ENCODE peak calls at places on chromosomes 11 and 22, in six cellular contexts. One of them, this sample, is unnamed.

GRCh38 chr11:133570376-133570775 is 38.1 kb upstream of the OPCML start:
- DNase-seq in AG10803: no peak
- DNase-seq in kidney: no peak
- DNase-seq in glutamatergic neuron: no peak
- DNase-seq in CD8-positive, alpha-beta T cell: no peak
- DNase-seq in fibroblast of lung: peak; percentile 0
- DNase-seq in this sample: no peak

GRCh38 chr11:877565-877964 is 33.0 kb downstream of the CHID1 start:
- DNase-seq in AG10803: no peak
- DNase-seq in kidney: no peak
- DNase-seq in glutamatergic neuron: no peak
- DNase-seq in CD8-positive, alpha-beta T cell: no peak
- DNase-seq in fibroblast of lung: no peak
- DNase-seq in this sample: no peak

GRCh38 chr11:7927635-7928034 is 3.4 kb downstream of the OR10A6 start:
- DNase-seq in AG10803: no peak
- DNase-seq in kidney: no peak
- DNase-seq in glutamatergic neuron: no peak
- DNase-seq in CD8-positive, alpha-beta T cell: no peak
- DNase-seq in fibroblast of lung: no peak
- DNase-seq in this sample: no peak

GRCh38 chr11:81840375-81840774 is 893.3 kb downstream of the FAM181B start:
- DNase-seq in AG10803: no peak
- DNase-seq in kidney: no peak
- DNase-seq in glutamatergic neuron: no peak
- DNase-seq in CD8-positive, alpha-beta T cell: no peak
- DNase-seq in fibroblast of lung: no peak
- DNase-seq in this sample: no peak

GRCh38 chr11:75429902-75430691 is 2.9 kb downstream of the KLHL35 start:
- DNase-seq in AG10803: peak; percentile 69
- DNase-seq in kidney: peak; percentile 85
- DNase-seq in glutamatergic neuron: peak; percentile 68
- DNase-seq in CD8-positive, alpha-beta T cell: peak; percentile 39
- DNase-seq in fibroblast of lung: peak; percentile 78
- DNase-seq in this sample: peak; percentile 89

GRCh38 chr11:1359556-1359955 is 30.2 kb upstream of the BRSK2 start:
- DNase-seq in AG10803: no peak
- DNase-seq in kidney: no peak
- DNase-seq in glutamatergic neuron: no peak
- DNase-seq in CD8-positive, alpha-beta T cell: no peak
- DNase-seq in fibroblast of lung: no peak
- DNase-seq in this sample: no peak

GRCh38 chr11:113553905-113554304 is 78.7 kb upstream of the DRD2 start:
- DNase-seq in AG10803: no peak
- DNase-seq in kidney: no peak
- DNase-seq in glutamatergic neuron: peak; percentile 63
- DNase-seq in CD8-positive, alpha-beta T cell: no peak
- DNase-seq in fibroblast of lung: peak; percentile 18
- DNase-seq in this sample: no peak

GRCh38 chr11:71158936-71159335 is 93.4 kb downstream of the SHANK2 start:
- DNase-seq in AG10803: no peak
- DNase-seq in kidney: no peak
- DNase-seq in glutamatergic neuron: no peak
- DNase-seq in CD8-positive, alpha-beta T cell: no peak
- DNase-seq in fibroblast of lung: no peak
- DNase-seq in this sample: no peak

GRCh38 chr22:27844656-27845602 is 43.4 kb upstream of the MN1 start:
- DNase-seq in AG10803: no peak
- DNase-seq in kidney: no peak
- DNase-seq in glutamatergic neuron: no peak
- DNase-seq in CD8-positive, alpha-beta T cell: no peak
- DNase-seq in fibroblast of lung: peak; percentile 60
- DNase-seq in this sample: no peak

GRCh38 chr11:29641201-29641600 is 375.6 kb downstream of the KCNA4 start:
- DNase-seq in AG10803: peak; percentile 10
- DNase-seq in kidney: no peak
- DNase-seq in glutamatergic neuron: no peak
- DNase-seq in CD8-positive, alpha-beta T cell: no peak
- DNase-seq in fibroblast of lung: peak; percentile 61
- DNase-seq in this sample: no peak

GRCh38 chr22:33007485-33007884 is 50.7 kb downstream of the SYN3 start:
- DNase-seq in AG10803: no peak
- DNase-seq in kidney: no peak
- DNase-seq in glutamatergic neuron: no peak
- DNase-seq in CD8-positive, alpha-beta T cell: no peak
- DNase-seq in fibroblast of lung: no peak
- DNase-seq in this sample: no peak

GRCh38 chr11:102456381-102456780 is 3.8 kb upstream of the TMEM123 start:
- DNase-seq in AG10803: peak; percentile 66
- DNase-seq in kidney: no peak
- DNase-seq in glutamatergic neuron: no peak
- DNase-seq in CD8-positive, alpha-beta T cell: no peak
- DNase-seq in fibroblast of lung: no peak
- DNase-seq in this sample: no peak

GRCh38 chr11:1153951-1154487 is 3.7 kb upstream of the MUC5AC start:
- DNase-seq in AG10803: peak; percentile 89
- DNase-seq in kidney: peak; percentile 91
- DNase-seq in glutamatergic neuron: peak; percentile 14
- DNase-seq in CD8-positive, alpha-beta T cell: no peak
- DNase-seq in fibroblast of lung: peak; percentile 94
- DNase-seq in this sample: peak; percentile 24

GRCh38 chr11:114061053-114062049 is 1.8 kb downstream of the ZBTB16 start:
- DNase-seq in AG10803: no peak
- DNase-seq in kidney: no peak
- DNase-seq in glutamatergic neuron: no peak
- DNase-seq in CD8-positive, alpha-beta T cell: no peak
- DNase-seq in fibroblast of lung: no peak
- DNase-seq in this sample: peak; percentile 39

GRCh38 chr11:96098511-96099241 is 174.8 kb upstream of the MTMR2 start:
- DNase-seq in AG10803: peak; percentile 49
- DNase-seq in kidney: no peak
- DNase-seq in glutamatergic neuron: no peak
- DNase-seq in CD8-positive, alpha-beta T cell: no peak
- DNase-seq in fibroblast of lung: peak; percentile 51
- DNase-seq in this sample: no peak

GRCh38 chr11:46669606-46670243 is 30.7 kb downstream of the ARHGAP1 start:
- DNase-seq in AG10803: no peak
- DNase-seq in kidney: no peak
- DNase-seq in glutamatergic neuron: no peak
- DNase-seq in CD8-positive, alpha-beta T cell: no peak
- DNase-seq in fibroblast of lung: no peak
- DNase-seq in this sample: no peak
- TF ChIP-seq CTCF in AG10803: peak; percentile 26
- TF ChIP-seq CTCF in kidney: no peak
- TF ChIP-seq CTCF in glutamatergic neuron: peak; percentile 10
- TF ChIP-seq CTCF in CD8-positive, alpha-beta T cell: no peak
- TF ChIP-seq CTCF in fibroblast of lung: no peak
- TF ChIP-seq CTCF in this sample: peak; percentile 13

GRCh38 chr11:92557848-92558247 is 333.2 kb downstream of the FAT3 start:
- DNase-seq in AG10803: no peak
- DNase-seq in kidney: no peak
- DNase-seq in glutamatergic neuron: no peak
- DNase-seq in CD8-positive, alpha-beta T cell: no peak
- DNase-seq in fibroblast of lung: no peak
- DNase-seq in this sample: no peak
- TF ChIP-seq CTCF in AG10803: no peak
- TF ChIP-seq CTCF in kidney: no peak
- TF ChIP-seq CTCF in glutamatergic neuron: no peak
- TF ChIP-seq CTCF in CD8-positive, alpha-beta T cell: no peak
- TF ChIP-seq CTCF in fibroblast of lung: no peak
- TF ChIP-seq CTCF in this sample: no peak

GRCh38 chr11:13687271-13687670 is 18.8 kb downstream of the FAR1 start:
- DNase-seq in AG10803: no peak
- DNase-seq in kidney: no peak
- DNase-seq in glutamatergic neuron: no peak
- DNase-seq in CD8-positive, alpha-beta T cell: no peak
- DNase-seq in fibroblast of lung: peak; percentile 18
- DNase-seq in this sample: no peak
- TF ChIP-seq CTCF in AG10803: no peak
- TF ChIP-seq CTCF in kidney: no peak
- TF ChIP-seq CTCF in glutamatergic neuron: no peak
- TF ChIP-seq CTCF in CD8-positive, alpha-beta T cell: no peak
- TF ChIP-seq CTCF in fibroblast of lung: no peak
- TF ChIP-seq CTCF in this sample: no peak

GRCh38 chr11:57667065-57667714 is 724 bp upstream of the ZDHHC5 start:
- DNase-seq in AG10803: peak; percentile 100
- DNase-seq in kidney: peak; percentile 100
- DNase-seq in glutamatergic neuron: peak; percentile 89
- DNase-seq in CD8-positive, alpha-beta T cell: peak; percentile 86
- DNase-seq in fibroblast of lung: peak; percentile 99
- DNase-seq in this sample: peak; percentile 92

GRCh38 chr11:57659669-57660068 is 2.1 kb downstream of the CLP1 start:
- DNase-seq in AG10803: no peak
- DNase-seq in kidney: peak; percentile 56
- DNase-seq in glutamatergic neuron: no peak
- DNase-seq in CD8-positive, alpha-beta T cell: no peak
- DNase-seq in fibroblast of lung: no peak
- DNase-seq in this sample: no peak

GRCh38 chr11:57658023-57658361 is 430 bp downstream of the CLP1 start:
- DNase-seq in AG10803: no peak
- DNase-seq in kidney: no peak
- DNase-seq in glutamatergic neuron: no peak
- DNase-seq in CD8-positive, alpha-beta T cell: no peak
- DNase-seq in fibroblast of lung: no peak
- DNase-seq in this sample: no peak

GRCh38 chr11:57663975-57664374 is 3.9 kb upstream of the ZDHHC5 start:
- DNase-seq in AG10803: no peak
- DNase-seq in kidney: no peak
- DNase-seq in glutamatergic neuron: no peak
- DNase-seq in CD8-positive, alpha-beta T cell: no peak
- DNase-seq in fibroblast of lung: no peak
- DNase-seq in this sample: no peak

DNA sequence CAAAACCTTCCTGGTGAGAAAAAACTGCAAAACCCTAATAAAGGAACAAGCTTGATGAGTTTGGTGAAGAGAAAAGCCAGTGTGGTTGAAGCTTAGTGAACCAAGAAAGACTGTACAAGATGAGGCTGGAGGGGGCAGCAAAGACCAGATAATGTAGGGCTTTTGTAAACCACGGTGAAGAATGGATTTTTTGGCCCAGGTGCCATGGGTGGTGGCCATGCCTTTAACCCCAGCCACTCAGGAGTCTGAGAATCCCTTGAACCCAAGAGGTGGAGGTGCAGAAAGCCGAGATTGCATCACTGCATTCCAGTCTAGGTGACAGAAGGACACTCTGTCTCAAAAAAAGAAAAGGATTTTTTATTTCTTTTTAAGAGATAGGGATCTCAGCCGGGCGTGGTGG is 5.0 kb upstream of the ZDHHC5 start:
- DNase-seq in AG10803: no peak
- DNase-seq in kidney: no peak
- DNase-seq in glutamatergic neuron: no peak
- DNase-seq in CD8-positive, alpha-beta T cell: no peak
- DNase-seq in fibroblast of lung: no peak
- DNase-seq in this sample: no peak
- TF ChIP-seq CTCF in AG10803: peak; percentile 2
- TF ChIP-seq CTCF in kidney: no peak
- TF ChIP-seq CTCF in glutamatergic neuron: no peak
- TF ChIP-seq CTCF in CD8-positive, alpha-beta T cell: no peak
- TF ChIP-seq CTCF in fibroblast of lung: no peak
- TF ChIP-seq CTCF in this sample: peak; percentile 13

DNA sequence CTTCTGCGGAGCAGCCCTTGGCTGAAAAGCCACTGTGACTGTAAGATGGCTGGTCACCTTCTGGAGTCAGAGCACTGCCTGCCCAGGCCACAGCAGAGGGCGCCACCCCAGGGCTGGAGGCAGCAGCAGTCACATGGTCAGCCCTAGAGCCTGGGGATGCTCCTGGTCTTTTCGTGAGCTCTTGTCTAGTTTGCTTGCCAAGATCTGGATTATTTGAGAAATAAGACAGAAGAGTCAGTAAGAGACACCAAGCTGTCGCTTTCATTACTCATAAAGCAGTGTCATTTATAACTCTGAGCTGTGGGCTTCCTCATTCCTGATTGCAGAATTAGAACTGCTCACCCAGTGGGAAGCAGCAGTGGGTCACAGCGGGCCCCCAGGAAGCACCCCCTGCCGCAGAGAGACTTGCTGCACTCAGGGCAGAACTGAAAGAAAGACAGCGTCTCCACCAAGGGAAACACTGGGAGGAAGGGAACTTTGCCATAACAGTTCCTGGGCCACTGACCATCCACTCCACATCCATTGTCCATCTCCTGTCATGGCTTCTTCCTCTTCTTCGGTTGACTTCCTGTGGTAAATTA is 56.7 kb downstream of the PPP6R2 start:
- DNase-seq in AG10803: peak; percentile 24
- DNase-seq in kidney: no peak
- DNase-seq in glutamatergic neuron: peak; percentile 80
- DNase-seq in CD8-positive, alpha-beta T cell: no peak
- DNase-seq in fibroblast of lung: no peak
- DNase-seq in this sample: peak; percentile 49
- TF ChIP-seq CTCF in AG10803: peak; percentile 48
- TF ChIP-seq CTCF in kidney: no peak
- TF ChIP-seq CTCF in glutamatergic neuron: peak; percentile 18
- TF ChIP-seq CTCF in CD8-positive, alpha-beta T cell: no peak
- TF ChIP-seq CTCF in fibroblast of lung: peak; percentile 16
- TF ChIP-seq CTCF in this sample: peak; percentile 32

DNA sequence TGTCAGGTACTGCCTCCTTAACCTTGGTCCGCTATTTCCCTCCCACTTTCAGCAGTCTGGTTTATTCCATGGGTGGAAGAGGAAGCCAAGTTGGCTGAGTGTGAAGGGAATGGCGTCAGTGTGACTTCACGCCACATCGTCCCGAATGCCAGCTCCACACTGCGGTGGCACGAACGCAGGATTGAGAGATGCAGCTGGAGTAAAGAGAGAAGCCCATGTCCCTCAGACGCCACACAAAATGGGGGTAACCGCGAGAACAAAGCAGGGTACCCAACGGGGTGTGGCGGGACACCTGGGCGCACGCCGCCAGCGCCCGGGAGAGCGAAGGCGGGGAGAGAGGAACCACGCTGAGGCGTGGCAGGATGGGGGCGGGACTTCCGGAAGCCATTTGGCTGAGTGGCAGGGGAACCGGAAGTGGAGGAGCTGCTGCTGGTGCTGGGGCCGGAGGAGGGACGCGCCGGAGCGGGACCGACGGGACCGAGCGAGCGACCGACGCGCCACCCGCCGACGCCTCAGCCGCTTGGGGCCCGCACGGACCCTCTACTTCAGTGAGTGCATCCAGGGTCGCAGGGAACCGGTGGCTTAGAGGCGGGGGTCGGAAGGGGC is at the start of gene PAFAH1B2:
- DNase-seq in AG10803: peak; percentile 89
- DNase-seq in kidney: peak; percentile 99
- DNase-seq in glutamatergic neuron: peak; percentile 96
- DNase-seq in CD8-positive, alpha-beta T cell: peak; percentile 89
- DNase-seq in fibroblast of lung: peak; percentile 88
- DNase-seq in this sample: peak; percentile 99
- TF ChIP-seq CTCF in AG10803: no peak
- TF ChIP-seq CTCF in kidney: no peak
- TF ChIP-seq CTCF in glutamatergic neuron: no peak
- TF ChIP-seq CTCF in CD8-positive, alpha-beta T cell: no peak
- TF ChIP-seq CTCF in fibroblast of lung: no peak
- TF ChIP-seq CTCF in this sample: no peak